ENCODE peak calls at places on chromosomes 6 and 20, in five cellular contexts. One of them, this sample, is unnamed.
A peak's percentile ranks its signal among the peaks of the same experiment; 100 is the strongest.

GRCh38 chr20:37946946-37947345 is 44.0 kb downstream of the VSTM2L start:
- DNase-seq in endothelial cell: no peak
- DNase-seq in cardiac muscle cell: no peak
- DNase-seq in IMR-90: no peak
- DNase-seq in neural progenitor cell: no peak
- DNase-seq in this sample: no peak

GRCh38 chr6:132551214-132551613 is 1.3 kb upstream of the TAAR8 start:
- DNase-seq in endothelial cell: no peak
- DNase-seq in cardiac muscle cell: no peak
- DNase-seq in IMR-90: no peak
- DNase-seq in neural progenitor cell: no peak
- DNase-seq in this sample: no peak

GRCh38 chr20:1805161-1805581 is 90.0 kb upstream of the SIRPA start:
- DNase-seq in endothelial cell: no peak
- DNase-seq in cardiac muscle cell: no peak
- DNase-seq in IMR-90: no peak
- DNase-seq in neural progenitor cell: peak; percentile 51
- DNase-seq in this sample: no peak

GRCh38 chr6:90286884-90287488 is 9.7 kb downstream of the BACH2 start:
- DNase-seq in endothelial cell: peak; percentile 57
- DNase-seq in cardiac muscle cell: peak; percentile 45
- DNase-seq in IMR-90: peak; percentile 20
- DNase-seq in neural progenitor cell: peak; percentile 79
- DNase-seq in this sample: no peak

GRCh38 chr20:34220581-34220980 is 20.6 kb upstream of the ASIP start:
- DNase-seq in endothelial cell: no peak
- DNase-seq in cardiac muscle cell: peak; percentile 55
- DNase-seq in IMR-90: peak; percentile 28
- DNase-seq in neural progenitor cell: no peak
- DNase-seq in this sample: no peak

GRCh38 chr6:71187136-71187535 is 101.5 kb upstream of the OGFRL1 start:
- DNase-seq in endothelial cell: no peak
- DNase-seq in cardiac muscle cell: no peak
- DNase-seq in IMR-90: no peak
- DNase-seq in neural progenitor cell: no peak
- DNase-seq in this sample: no peak

GRCh38 chr6:45310118-45310788 is 17.9 kb upstream of the RUNX2 start:
- DNase-seq in endothelial cell: peak; percentile 9
- DNase-seq in cardiac muscle cell: no peak
- DNase-seq in IMR-90: no peak
- DNase-seq in neural progenitor cell: no peak
- DNase-seq in this sample: no peak

GRCh38 chr6:145732788-145733187 is 2.5 kb downstream of the EPM2A start:
- DNase-seq in endothelial cell: no peak
- DNase-seq in cardiac muscle cell: no peak
- DNase-seq in IMR-90: no peak
- DNase-seq in neural progenitor cell: peak; percentile 16
- DNase-seq in this sample: no peak

GRCh38 chr6:38604700-38605099 is 35.0 kb downstream of the BTBD9 start:
- DNase-seq in endothelial cell: no peak
- DNase-seq in cardiac muscle cell: peak; percentile 10
- DNase-seq in IMR-90: peak; percentile 16
- DNase-seq in neural progenitor cell: no peak
- DNase-seq in this sample: no peak

GRCh38 chr6:101595276-101595675 is 201.8 kb downstream of the GRIK2 start:
- DNase-seq in endothelial cell: no peak
- DNase-seq in cardiac muscle cell: no peak
- DNase-seq in IMR-90: peak; percentile 31
- DNase-seq in neural progenitor cell: no peak
- DNase-seq in this sample: no peak

GRCh38 chr6:69693749-69694148 is 103.1 kb downstream of the LMBRD1 start:
- DNase-seq in endothelial cell: no peak
- DNase-seq in cardiac muscle cell: peak; percentile 6
- DNase-seq in IMR-90: peak; percentile 41
- DNase-seq in neural progenitor cell: no peak
- DNase-seq in this sample: no peak

GRCh38 chr6:27237089-27237723 is 10.3 kb upstream of the PRSS16 start:
- DNase-seq in endothelial cell: peak; percentile 42
- DNase-seq in cardiac muscle cell: peak; percentile 54
- DNase-seq in IMR-90: peak; percentile 77
- DNase-seq in neural progenitor cell: peak; percentile 59
- DNase-seq in this sample: no peak

GRCh38 chr6:169098136-169098535 is 155.5 kb downstream of the THBS2 start:
- DNase-seq in endothelial cell: no peak
- DNase-seq in cardiac muscle cell: no peak
- DNase-seq in IMR-90: peak; percentile 31
- DNase-seq in neural progenitor cell: no peak
- DNase-seq in this sample: no peak

GRCh38 chr6:119349041-119349340 is 570 bp downstream of the MAN1A1 start:
- DNase-seq in endothelial cell: no peak
- DNase-seq in cardiac muscle cell: no peak
- DNase-seq in IMR-90: no peak
- DNase-seq in neural progenitor cell: no peak
- DNase-seq in this sample: no peak

GRCh38 chr6:119350202-119351004 is 842 bp upstream of the MAN1A1 start:
- DNase-seq in endothelial cell: no peak
- DNase-seq in cardiac muscle cell: peak; percentile 88
- DNase-seq in IMR-90: peak; percentile 67
- DNase-seq in neural progenitor cell: no peak
- DNase-seq in this sample: peak; percentile 24

GRCh38 chr6:119351005-119351394 is 1.4 kb upstream of the MAN1A1 start:
- DNase-seq in endothelial cell: no peak
- DNase-seq in cardiac muscle cell: peak; percentile 73
- DNase-seq in IMR-90: peak; percentile 63
- DNase-seq in neural progenitor cell: no peak
- DNase-seq in this sample: no peak

GRCh38 chr6:119348308-119349040 is 1.1 kb downstream of the MAN1A1 start:
- DNase-seq in endothelial cell: peak; percentile 45
- DNase-seq in cardiac muscle cell: peak; percentile 39
- DNase-seq in IMR-90: peak; percentile 29
- DNase-seq in neural progenitor cell: peak; percentile 71
- DNase-seq in this sample: peak; percentile 34

DNA sequence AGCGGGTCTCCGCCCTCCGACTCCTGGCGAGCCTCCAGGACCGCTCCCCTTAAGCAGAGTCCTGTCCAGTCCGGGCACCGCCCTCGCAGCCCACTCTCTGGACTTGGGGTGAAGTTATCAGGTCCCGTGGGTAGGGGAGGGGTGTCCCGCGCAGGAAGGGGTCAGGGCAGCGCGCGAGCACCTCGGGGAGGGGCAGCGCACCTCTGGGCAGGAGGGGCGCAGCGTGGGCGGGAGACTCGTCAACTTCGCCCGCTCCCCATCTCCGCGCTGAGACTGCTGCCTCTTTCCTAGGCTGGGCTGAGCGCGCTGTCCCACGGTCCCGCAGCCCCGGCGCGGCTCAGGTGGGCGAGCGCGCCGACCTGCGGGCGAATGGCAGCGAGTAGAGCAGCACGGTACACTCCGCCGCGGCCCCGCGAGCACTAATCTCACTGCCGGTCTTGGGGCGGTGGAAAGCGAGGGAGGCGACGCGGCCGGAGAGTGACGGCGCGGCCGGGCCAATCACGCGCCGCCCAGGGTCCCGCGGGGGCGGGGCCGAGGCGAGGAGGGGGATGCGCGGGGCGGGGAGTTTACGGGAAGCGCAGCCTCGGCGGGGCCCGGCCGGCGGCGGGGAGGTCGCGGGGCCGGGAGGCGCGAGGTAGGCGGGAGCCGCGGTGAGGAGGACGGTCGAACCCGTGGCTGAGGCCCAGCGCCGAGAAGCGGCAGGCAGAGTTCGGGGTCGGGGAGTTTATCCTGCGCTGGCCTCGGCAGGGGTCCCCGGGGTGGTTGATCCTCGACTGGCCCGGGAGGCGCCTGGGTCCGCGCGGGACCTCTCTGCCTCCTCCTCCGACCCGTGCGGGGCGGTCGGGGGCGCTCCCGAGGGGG is at the start of gene MAN1A1:
- DNase-seq in endothelial cell: peak; percentile 94
- DNase-seq in cardiac muscle cell: peak; percentile 91
- DNase-seq in IMR-90: peak; percentile 66
- DNase-seq in neural progenitor cell: peak; percentile 94
- DNase-seq in this sample: peak; percentile 93
- TF ChIP-seq CTCF in endothelial cell: no peak
- TF ChIP-seq CTCF in cardiac muscle cell: peak; percentile 6
- TF ChIP-seq CTCF in IMR-90: no peak
- TF ChIP-seq CTCF in neural progenitor cell: no peak
- TF ChIP-seq CTCF in this sample: no peak

GRCh38 chr20:20720158-20720557 is 7.7 kb upstream of the RALGAPA2 start:
- DNase-seq in endothelial cell: no peak
- DNase-seq in cardiac muscle cell: no peak
- DNase-seq in IMR-90: no peak
- DNase-seq in neural progenitor cell: no peak
- DNase-seq in this sample: no peak

GRCh38 chr20:20719411-20719810 is 7.0 kb upstream of the RALGAPA2 start:
- DNase-seq in endothelial cell: no peak
- DNase-seq in cardiac muscle cell: no peak
- DNase-seq in IMR-90: no peak
- DNase-seq in neural progenitor cell: no peak
- DNase-seq in this sample: no peak

DNA sequence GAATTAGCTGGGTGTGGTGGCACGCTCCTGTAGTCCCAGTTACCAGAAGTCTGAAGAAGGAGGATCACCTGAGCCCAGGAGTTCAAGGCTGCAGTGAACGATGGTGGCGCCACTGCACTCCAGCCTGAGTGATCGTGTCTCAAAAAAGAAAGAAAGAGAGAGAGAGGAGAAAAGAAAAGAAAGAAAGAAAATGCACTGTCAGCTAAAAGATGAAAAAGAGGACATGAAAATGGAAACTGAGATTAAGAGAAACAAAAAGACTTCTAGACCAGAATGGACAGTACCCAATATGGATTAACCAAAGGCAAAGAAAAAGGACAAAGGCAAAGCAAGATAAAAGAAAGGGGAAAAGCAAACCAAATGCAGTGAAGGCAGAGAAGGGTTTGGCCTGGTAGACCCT is 9.0 kb upstream of the RALGAPA2 start:
- DNase-seq in endothelial cell: no peak
- DNase-seq in cardiac muscle cell: no peak
- DNase-seq in IMR-90: no peak
- DNase-seq in neural progenitor cell: no peak
- DNase-seq in this sample: no peak
- TF ChIP-seq CTCF in endothelial cell: no peak
- TF ChIP-seq CTCF in cardiac muscle cell: no peak
- TF ChIP-seq CTCF in IMR-90: no peak
- TF ChIP-seq CTCF in neural progenitor cell: no peak
- TF ChIP-seq CTCF in this sample: no peak

GRCh38 chr6:79408598-79408997 is 128.6 kb downstream of the LCA5 start:
- DNase-seq in endothelial cell: no peak
- DNase-seq in cardiac muscle cell: no peak
- DNase-seq in IMR-90: no peak
- DNase-seq in neural progenitor cell: no peak
- DNase-seq in this sample: no peak

GRCh38 chr6:79399499-79399898 is 137.7 kb downstream of the LCA5 start:
- DNase-seq in endothelial cell: no peak
- DNase-seq in cardiac muscle cell: no peak
- DNase-seq in IMR-90: no peak
- DNase-seq in neural progenitor cell: peak; percentile 18
- DNase-seq in this sample: no peak

GRCh38 chr6:79404677-79405076 is 132.6 kb downstream of the LCA5 start:
- DNase-seq in endothelial cell: no peak
- DNase-seq in cardiac muscle cell: no peak
- DNase-seq in IMR-90: no peak
- DNase-seq in neural progenitor cell: peak; percentile 57
- DNase-seq in this sample: no peak

GRCh38 chr6:79403525-79403924 is 133.7 kb downstream of the LCA5 start:
- DNase-seq in endothelial cell: no peak
- DNase-seq in cardiac muscle cell: no peak
- DNase-seq in IMR-90: no peak
- DNase-seq in neural progenitor cell: no peak
- DNase-seq in this sample: no peak

DNA sequence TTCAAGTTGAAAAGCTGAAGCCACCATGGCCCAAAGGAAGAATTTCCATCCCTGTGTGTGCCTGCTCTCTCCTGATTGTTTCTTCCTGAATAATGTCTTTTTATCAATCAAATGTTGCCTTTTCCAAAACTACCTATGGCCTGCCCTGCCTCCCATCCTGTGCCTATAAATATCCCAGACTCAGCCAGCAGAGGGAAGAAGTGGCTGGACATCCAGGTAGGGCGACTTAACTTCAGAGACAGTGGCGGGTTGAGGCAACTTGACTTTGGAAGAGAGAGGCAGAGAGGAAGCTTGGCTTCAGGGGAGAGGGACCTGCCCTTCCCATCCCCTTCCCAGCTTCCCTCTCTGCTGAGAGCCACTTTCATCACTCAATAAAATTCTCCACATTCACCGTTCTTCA is 133.0 kb downstream of the LCA5 start:
- DNase-seq in endothelial cell: no peak
- DNase-seq in cardiac muscle cell: no peak
- DNase-seq in IMR-90: no peak
- DNase-seq in neural progenitor cell: no peak
- DNase-seq in this sample: no peak
- TF ChIP-seq CTCF in endothelial cell: no peak
- TF ChIP-seq CTCF in cardiac muscle cell: no peak
- TF ChIP-seq CTCF in IMR-90: no peak
- TF ChIP-seq CTCF in neural progenitor cell: peak; percentile 24
- TF ChIP-seq CTCF in this sample: no peak

GRCh38 chr6:154511735-154512097 is 1.2 kb upstream of the CNKSR3 start:
- DNase-seq in endothelial cell: no peak
- DNase-seq in cardiac muscle cell: no peak
- DNase-seq in IMR-90: no peak
- DNase-seq in neural progenitor cell: no peak
- DNase-seq in this sample: no peak

GRCh38 chr6:154508573-154509375 is 1.7 kb downstream of the CNKSR3 start:
- DNase-seq in endothelial cell: no peak
- DNase-seq in cardiac muscle cell: no peak
- DNase-seq in IMR-90: peak; percentile 56
- DNase-seq in neural progenitor cell: no peak
- DNase-seq in this sample: no peak

GRCh38 chr6:154512214-154512613 is 1.7 kb upstream of the CNKSR3 start:
- DNase-seq in endothelial cell: no peak
- DNase-seq in cardiac muscle cell: no peak
- DNase-seq in IMR-90: no peak
- DNase-seq in neural progenitor cell: no peak
- DNase-seq in this sample: no peak

GRCh38 chr6:154509421-154510143 is 903 bp downstream of the CNKSR3 start:
- DNase-seq in endothelial cell: peak; percentile 36
- DNase-seq in cardiac muscle cell: peak; percentile 41
- DNase-seq in IMR-90: no peak
- DNase-seq in neural progenitor cell: peak; percentile 52
- DNase-seq in this sample: no peak

DNA sequence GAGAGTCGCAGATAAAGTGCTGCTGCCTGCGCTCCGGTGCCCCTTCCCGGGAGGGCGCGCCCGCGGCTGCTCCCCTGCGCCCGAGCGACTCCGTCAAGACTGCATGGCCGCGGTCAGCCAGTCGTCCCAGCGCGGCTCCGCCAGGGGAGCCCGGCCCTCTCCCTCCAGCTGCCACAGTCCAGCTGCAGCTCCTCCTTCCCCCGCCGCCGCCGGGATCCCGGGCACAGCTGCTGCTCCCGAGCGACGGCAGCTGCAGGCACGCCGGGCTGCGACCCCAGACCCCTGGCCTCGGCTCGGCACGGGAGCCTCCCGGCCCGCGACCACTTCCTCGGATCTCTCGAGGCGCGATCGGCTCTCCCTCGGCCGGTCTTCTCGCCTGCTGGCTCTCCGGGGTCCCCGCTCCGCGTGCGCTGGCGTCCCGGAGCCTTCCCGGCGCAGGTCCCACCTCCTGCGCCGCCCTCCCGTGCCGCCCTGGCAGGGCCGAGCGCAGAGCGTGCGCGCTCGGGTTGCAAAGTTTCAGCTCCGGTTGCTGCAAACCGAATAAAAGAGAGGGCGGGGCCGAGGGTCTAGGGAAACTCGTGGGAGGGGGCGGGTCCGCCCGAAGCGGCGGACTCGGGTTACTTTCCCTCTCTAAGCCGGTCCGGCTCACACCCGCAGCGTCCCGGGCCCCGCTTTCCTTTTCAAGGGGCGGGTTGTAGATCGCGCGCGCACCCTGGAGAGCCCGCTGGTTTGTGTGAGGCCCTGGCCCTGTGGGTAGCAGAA is at the start of gene CNKSR3:
- DNase-seq in endothelial cell: peak; percentile 89
- DNase-seq in cardiac muscle cell: peak; percentile 97
- DNase-seq in IMR-90: peak; percentile 95
- DNase-seq in neural progenitor cell: peak; percentile 100
- DNase-seq in this sample: peak; percentile 84
- TF ChIP-seq CTCF in endothelial cell: no peak
- TF ChIP-seq CTCF in cardiac muscle cell: no peak
- TF ChIP-seq CTCF in IMR-90: peak; percentile 13
- TF ChIP-seq CTCF in neural progenitor cell: peak; percentile 29
- TF ChIP-seq CTCF in this sample: peak; percentile 19

This sample was measured in heart right ventricle.